ENCODE peak calls at places on chromosomes 16 and 17, in four cellular contexts. B is central memory CD4-positive, alpha-beta T cell; J is stimulated activated naive CD8-positive, alpha-beta T cell treated with anti-CD3 and anti-CD28 coated beads, Interleukin-15, amount 100 ng/mL, for 72 hours; Z is dermis blood vessel endothelial cell. U is an unnamed sample.

GRCh38 chr17:50205111-50205821 is 3.8 kb upstream of the COL1A1 start:
- DNase-seq in Z (no peak), B (no peak), J (no peak), U (no peak)

GRCh38 chr17:80941171-80941570 is 50.5 kb upstream of the CHMP6 start:
- DNase-seq in J (no peak), B (no peak), Z (no peak), U (no peak)

GRCh38 chr16:86303787-86304685 is 206.3 kb upstream of the FOXF1 start:
- DNase-seq in J (no peak), Z (peak), B (no peak), U (no peak)

GRCh38 chr17:8692916-8693315 is 51.7 kb downstream of the CCDC42 start:
- DNase-seq in Z (no peak), B (no peak), J (no peak), U (no peak)

GRCh38 chr16:9138731-9139501 is 47.5 kb downstream of the HAPSTR1 start:
- DNase-seq in Z (peak), J (peak), B (peak), U (peak)

GRCh38 chr17:27888945-27889344 is 4.2 kb downstream of the LYRM9 start:
- DNase-seq in B (no peak), J (no peak), Z (peak), U (no peak)

GRCh38 chr16:23141959-23142740 is 7.1 kb downstream of the USP31 start:
- DNase-seq in J (no peak), Z (peak), B (no peak), U (no peak)

GRCh38 chr17:1894753-1895339 is 65.0 kb downstream of the RPA1 start:
- DNase-seq in B (no peak), J (no peak), Z (no peak), U (no peak)

GRCh38 chr16:8848939-8849391 is 19.8 kb downstream of the CARHSP1 start:
- DNase-seq in J (no peak), B (no peak), Z (peak), U (no peak)

GRCh38 chr17:34201225-34201624 is 53.9 kb upstream of the CCL2 start:
- DNase-seq in J (no peak), Z (peak), B (no peak), U (no peak)

GRCh38 chr17:50917418-50917743 is 51.2 kb upstream of the TOB1 start:
- DNase-seq in Z (no peak), B (no peak), J (no peak), U (no peak)

GRCh38 chr17:6162892-6163291 is 92.7 kb downstream of the WSCD1 start:
- DNase-seq in Z (no peak), J (no peak), B (no peak), U (no peak)

GRCh38 chr17:40121191-40121885 is 433 bp upstream of the MSL1 start:
- DNase-seq in J (no peak), B (no peak), Z (peak), U (peak)

GRCh38 chr17:6797718-6798351 is 21.8 kb downstream of the FBXO39 start:
- DNase-seq in B (no peak), J (no peak), Z (no peak), U (no peak)

GRCh38 chr16:67537636-67538591 is 9.3 kb downstream of the RIPOR1 start:
- DNase-seq in B (peak), Z (peak), J (no peak), U (peak)

GRCh38 chr16:50208460-50208931 is 55.4 kb downstream of the TENT4B start:
- DNase-seq in J (no peak), Z (peak), B (no peak), U (no peak)

GRCh38 chr16:67707790-67708189 is 11.3 kb downstream of the GFOD2 start:
- DNase-seq in B (no peak), J (no peak), Z (no peak), U (no peak)

GRCh38 chr17:17018612-17019429 is 23.4 kb upstream of the MPRIP start:
- DNase-seq in Z (no peak), B (no peak), J (no peak), U (no peak)

GRCh38 chr16:9647981-9648701 is 534.1 kb downstream of the GRIN2A start:
- DNase-seq in Z (peak), B (no peak), J (no peak), U (no peak)

GRCh38 chr17:50687200-50688066 is 20.3 kb downstream of the ANKRD40 start:
- DNase-seq in J (no peak), Z (no peak), B (no peak), U (no peak)

GRCh38 chr17:39158623-39159022 is 7.2 kb upstream of the PLXDC1 start:
- DNase-seq in Z (no peak), J (no peak), B (no peak), U (no peak)

GRCh38 chr16:22164482-22164881 is 2.2 kb downstream of the SDR42E2 start:
- DNase-seq in B (no peak), Z (no peak), J (no peak), U (no peak)

GRCh38 chr17:78805301-78805700 is 23.2 kb upstream of the CYTH1 start:
- DNase-seq in Z (peak), B (peak), J (peak), U (no peak)

GRCh38 chr16:81610144-81610842 is 165.7 kb downstream of the CMIP start:
- DNase-seq in J (no peak), B (no peak), Z (peak), U (no peak)

U was measured in naive thymus-derived CD4-positive, alpha-beta T cell.